ENCODE peak calls at places on chromosome 9, in eight cellular contexts. U, D, F, X, Y, T, V and I are unnamed samples.

GRCh38 chr9:128120741-128121465 is 6.6 kb downstream of the PTGES2 start:
- DNase-seq in U (no peak), D (no peak), F (no peak), X (no peak), Y (no peak), T (no peak), V (no peak), I (no peak)

GRCh38 chr9:118271331-118271730 is 567.1 kb downstream of the TLR4 start:
- DNase-seq in U (no peak), D (no peak), F (no peak), X (no peak), Y (no peak), T (no peak), V (no peak), I (no peak)

GRCh38 chr9:129416831-129417604 is 203.9 kb downstream of the C9orf50 start:
- DNase-seq in U (no peak), D (no peak), F (no peak), X (no peak), Y (no peak), T (no peak), V (no peak), I (no peak)

GRCh38 chr9:37592108-37592951 is at the start of gene TOMM5:
- DNase-seq in U (peak; percentile 73), D (peak; percentile 94), F (peak; percentile 90), X (peak; percentile 85), Y (peak; percentile 84), T (peak; percentile 80), V (peak; percentile 95), I (peak; percentile 58)

GRCh38 chr9:26863074-26863473 is 29.5 kb downstream of the CAAP1 start:
- DNase-seq in U (no peak), D (peak; percentile 32), F (no peak), X (no peak), Y (no peak), T (peak; percentile 3), V (no peak), I (no peak)

GRCh38 chr9:19409406-19410194 is 791 bp downstream of the ACER2 start:
- DNase-seq in U (no peak), D (peak; percentile 38), F (peak; percentile 35), X (peak; percentile 13), Y (no peak), T (peak; percentile 45), V (peak; percentile 56), I (no peak)

GRCh38 chr9:137022620-137023008 is 5.4 kb downstream of the ABCA2 start:
- DNase-seq in U (no peak), D (no peak), F (no peak), X (no peak), Y (no peak), T (no peak), V (no peak), I (no peak)

GRCh38 chr9:87498046-87498815 is 564 bp downstream of the DAPK1 start:
- DNase-seq in U (no peak), D (peak; percentile 58), F (peak; percentile 52), X (peak; percentile 20), Y (peak; percentile 26), T (peak; percentile 11), V (peak; percentile 51), I (no peak)

GRCh38 chr9:20477940-20478620 is 144.2 kb downstream of the MLLT3 start:
- DNase-seq in U (no peak), D (peak; percentile 7), F (no peak), X (no peak), Y (no peak), T (no peak), V (no peak), I (no peak)

GRCh38 chr9:121609845-121610637 is 41.4 kb upstream of the DAB2IP start:
- DNase-seq in U (no peak), D (peak; percentile 56), F (no peak), X (no peak), Y (no peak), T (no peak), V (peak; percentile 79), I (no peak)

GRCh38 chr9:137266162-137266527 is 11.0 kb downstream of the NELFB start:
- DNase-seq in U (no peak), D (no peak), F (no peak), X (no peak), Y (no peak), T (no peak), V (no peak), I (no peak)

GRCh38 chr9:19342927-19343326 is 37.1 kb downstream of the RPS6 start:
- DNase-seq in U (no peak), D (peak; percentile 25), F (no peak), X (no peak), Y (no peak), T (no peak), V (no peak), I (no peak)

GRCh38 chr9:85639675-85640186 is 102.0 kb downstream of the AGTPBP1 start:
- DNase-seq in U (no peak), D (no peak), F (no peak), X (no peak), Y (no peak), T (no peak), V (no peak), I (no peak)

GRCh38 chr9:65432722-65433323 is 147.8 kb upstream of the FOXD4L5 start:
- DNase-seq in U (no peak), D (no peak), F (no peak), X (no peak), Y (no peak), T (no peak), V (no peak), I (no peak)

GRCh38 chr9:122127396-122127798 is 32.2 kb downstream of the NDUFA8 start:
- DNase-seq in U (no peak), D (no peak), F (no peak), X (no peak), Y (no peak), T (no peak), V (no peak), I (no peak)

GRCh38 chr9:127455299-127455992 is 4.1 kb downstream of the LRSAM1 start:
- DNase-seq in U (no peak), D (no peak), F (no peak), X (peak; percentile 42), Y (no peak), T (no peak), V (no peak), I (no peak)

GRCh38 chr9:1708215-1708614 is 306.9 kb upstream of the SMARCA2 start:
- DNase-seq in U (no peak), D (no peak), F (no peak), X (no peak), Y (no peak), T (no peak), V (no peak), I (no peak)

GRCh38 chr9:94135222-94135621 is 51.0 kb downstream of the PTPDC1 start:
- DNase-seq in U (peak; percentile 68), D (peak; percentile 97), F (no peak), X (no peak), Y (no peak), T (no peak), V (no peak), I (no peak)

GRCh38 chr9:106916491-106917235 is 53.7 kb downstream of the ZNF462 start:
- DNase-seq in U (peak; percentile 61), D (peak; percentile 78), F (no peak), X (no peak), Y (no peak), T (no peak), V (peak; percentile 71), I (no peak)

GRCh38 chr9:130936285-130937117 is 2.5 kb downstream of the FIBCD1 start:
- DNase-seq in U (peak; percentile 34), D (peak; percentile 95), F (no peak), X (no peak), Y (no peak), T (no peak), V (no peak), I (no peak)

GRCh38 chr9:7780261-7780988 is 19.2 kb downstream of the DMAC1 start:
- DNase-seq in U (peak; percentile 50), D (peak; percentile 9), F (no peak), X (no peak), Y (no peak), T (no peak), V (no peak), I (no peak)

GRCh38 chr9:100213730-100214477 is 114.9 kb downstream of the INVS start:
- DNase-seq in U (peak; percentile 40), D (peak; percentile 13), F (no peak), X (no peak), Y (no peak), T (no peak), V (no peak), I (no peak)

GRCh38 chr9:135036861-135037465 is 50.5 kb upstream of the OLFM1 start:
- DNase-seq in U (no peak), D (no peak), F (no peak), X (no peak), Y (no peak), T (no peak), V (no peak), I (no peak)

GRCh38 chr9:109132473-109133095 is 12.8 kb upstream of the TMEM245 start:
- DNase-seq in U (no peak), D (no peak), F (no peak), X (no peak), Y (no peak), T (no peak), V (no peak), I (no peak)

GRCh38 chr9:75140261-75140660 is 51.9 kb downstream of the OSTF1 start:
- DNase-seq in U (no peak), D (no peak), F (no peak), X (no peak), Y (no peak), T (no peak), V (no peak), I (peak; percentile 39)

GRCh38 chr9:100489836-100490235 is 16.9 kb downstream of the TMEFF1 start:
- DNase-seq in U (no peak), D (no peak), F (no peak), X (no peak), Y (no peak), T (no peak), V (no peak), I (no peak)

GRCh38 chr9:97852001-97852398 is 1.0 kb upstream of the FOXE1 start:
- DNase-seq in U (no peak), D (no peak), F (no peak), X (no peak), Y (no peak), T (no peak), V (no peak), I (no peak)

GRCh38 chr9:85223506-85224108 is 518.1 kb downstream of the AGTPBP1 start:
- DNase-seq in U (no peak), D (peak; percentile 10), F (no peak), X (no peak), Y (no peak), T (no peak), V (no peak), I (no peak)

GRCh38 chr9:6198251-6198650 is 17.4 kb upstream of the IL33 start:
- DNase-seq in U (no peak), D (no peak), F (no peak), X (no peak), Y (no peak), T (no peak), V (no peak), I (no peak)

GRCh38 chr9:133341369-133342082 is 5.5 kb upstream of the SURF6 start:
- DNase-seq in U (no peak), D (no peak), F (no peak), X (no peak), Y (no peak), T (no peak), V (peak; percentile 49), I (no peak)